ENCODE peak calls at places on chromosomes 1 and 21, in six cellular contexts. One of them, this sample, is unnamed.

GRCh38 chr1:186139706-186140105 is 235.3 kb downstream of the TPR start:
- DNase-seq in lung: no peak
- DNase-seq in breast epithelium: no peak
- DNase-seq in MM.1S: no peak
- DNase-seq in mucosa of descending colon: no peak
- DNase-seq in osteoblast: peak
- DNase-seq in this sample: no peak

GRCh38 chr21:38486221-38486620 is 12.1 kb downstream of the ERG start:
- DNase-seq in lung: no peak
- DNase-seq in breast epithelium: no peak
- DNase-seq in MM.1S: no peak
- DNase-seq in mucosa of descending colon: no peak
- DNase-seq in osteoblast: no peak
- DNase-seq in this sample: no peak

GRCh38 chr1:69710484-69710883 is 142.8 kb downstream of the LRRC7 start:
- DNase-seq in lung: no peak
- DNase-seq in breast epithelium: no peak
- DNase-seq in MM.1S: no peak
- DNase-seq in mucosa of descending colon: no peak
- DNase-seq in osteoblast: peak
- DNase-seq in this sample: no peak

GRCh38 chr1:116770625-116771024 is 16.4 kb downstream of the CD2 start:
- DNase-seq in lung: no peak
- DNase-seq in breast epithelium: no peak
- DNase-seq in MM.1S: peak
- DNase-seq in mucosa of descending colon: no peak
- DNase-seq in osteoblast: no peak
- DNase-seq in this sample: no peak

GRCh38 chr1:15833842-15834405 is 13.6 kb upstream of the SPEN start:
- DNase-seq in lung: no peak
- DNase-seq in breast epithelium: no peak
- DNase-seq in MM.1S: no peak
- DNase-seq in mucosa of descending colon: no peak
- DNase-seq in osteoblast: no peak
- DNase-seq in this sample: no peak

GRCh38 chr21:14977814-14978213 is 87.0 kb downstream of the NRIP1 start:
- DNase-seq in lung: no peak
- DNase-seq in breast epithelium: no peak
- DNase-seq in MM.1S: no peak
- DNase-seq in mucosa of descending colon: no peak
- DNase-seq in osteoblast: no peak
- DNase-seq in this sample: no peak

GRCh38 chr1:221334082-221334481 is 407.8 kb downstream of the DUSP10 start:
- DNase-seq in lung: no peak
- DNase-seq in breast epithelium: no peak
- DNase-seq in MM.1S: no peak
- DNase-seq in mucosa of descending colon: no peak
- DNase-seq in osteoblast: no peak
- DNase-seq in this sample: no peak

GRCh38 chr1:170126691-170127090 is 19.1 kb upstream of the NTMT2 start:
- DNase-seq in lung: no peak
- DNase-seq in breast epithelium: no peak
- DNase-seq in MM.1S: no peak
- DNase-seq in mucosa of descending colon: no peak
- DNase-seq in osteoblast: peak
- DNase-seq in this sample: peak

GRCh38 chr1:14909920-14910466 is 243.6 kb upstream of the TMEM51 start:
- DNase-seq in lung: no peak
- DNase-seq in breast epithelium: no peak
- DNase-seq in MM.1S: no peak
- DNase-seq in mucosa of descending colon: no peak
- DNase-seq in osteoblast: no peak
- DNase-seq in this sample: no peak

DNA sequence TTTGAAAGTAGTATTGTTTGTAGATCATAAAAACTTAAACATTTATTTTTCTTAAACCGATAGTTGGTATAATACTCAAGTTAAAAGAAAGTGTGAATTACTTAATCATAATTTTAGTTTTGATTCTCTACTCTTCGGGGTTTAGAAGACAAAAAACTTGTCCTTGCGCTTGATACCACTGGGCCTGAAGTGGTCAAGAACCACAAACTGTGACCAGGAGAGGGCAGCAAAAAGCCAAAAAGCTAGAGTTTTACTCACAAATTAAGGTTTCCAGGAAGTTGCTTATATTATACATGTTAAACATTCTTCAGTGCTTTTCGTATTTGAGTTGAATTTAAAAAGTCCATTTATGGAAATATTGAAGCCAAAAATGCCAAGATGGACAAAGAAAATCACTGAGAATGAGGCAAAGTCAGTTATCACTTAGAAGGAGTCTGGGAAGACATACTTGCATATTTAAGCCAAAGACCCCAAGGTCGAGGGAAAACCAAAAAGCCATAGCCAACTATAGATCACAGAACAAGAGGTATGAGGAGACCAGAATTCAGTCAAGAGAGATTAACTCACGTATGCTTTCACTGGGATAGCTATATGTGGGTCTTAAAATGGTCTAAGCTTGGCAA is 34.2 kb downstream of the EFCAB7 start:
- DNase-seq in lung: no peak
- DNase-seq in breast epithelium: no peak
- DNase-seq in MM.1S: peak
- DNase-seq in mucosa of descending colon: no peak
- DNase-seq in osteoblast: no peak
- DNase-seq in this sample: peak
- TF ChIP-seq CTCF in lung: no peak
- TF ChIP-seq CTCF in breast epithelium: no peak
- TF ChIP-seq CTCF in MM.1S: peak
- TF ChIP-seq CTCF in mucosa of descending colon: no peak
- TF ChIP-seq CTCF in osteoblast: peak
- TF ChIP-seq CTCF in this sample: peak

GRCh38 chr1:203083463-203083921 is 2.3 kb downstream of the MYOG start:
- DNase-seq in lung: no peak
- DNase-seq in breast epithelium: no peak
- DNase-seq in MM.1S: no peak
- DNase-seq in mucosa of descending colon: no peak
- DNase-seq in osteoblast: peak
- DNase-seq in this sample: no peak
- H3K4me3 ChIP-seq in lung: no peak
- H3K4me3 ChIP-seq in breast epithelium: no peak
- H3K4me3 ChIP-seq in MM.1S: no peak
- H3K4me3 ChIP-seq in mucosa of descending colon: no peak
- H3K4me3 ChIP-seq in osteoblast: no peak
- H3K4me3 ChIP-seq in this sample: no peak

GRCh38 chr1:181676269-181676668 is 193.0 kb downstream of the CACNA1E start:
- DNase-seq in lung: no peak
- DNase-seq in breast epithelium: no peak
- DNase-seq in MM.1S: peak
- DNase-seq in mucosa of descending colon: no peak
- DNase-seq in osteoblast: peak
- DNase-seq in this sample: peak
- TF ChIP-seq CTCF in lung: no peak
- TF ChIP-seq CTCF in breast epithelium: no peak
- TF ChIP-seq CTCF in MM.1S: peak
- TF ChIP-seq CTCF in mucosa of descending colon: no peak
- TF ChIP-seq CTCF in osteoblast: peak
- TF ChIP-seq CTCF in this sample: peak

DNA sequence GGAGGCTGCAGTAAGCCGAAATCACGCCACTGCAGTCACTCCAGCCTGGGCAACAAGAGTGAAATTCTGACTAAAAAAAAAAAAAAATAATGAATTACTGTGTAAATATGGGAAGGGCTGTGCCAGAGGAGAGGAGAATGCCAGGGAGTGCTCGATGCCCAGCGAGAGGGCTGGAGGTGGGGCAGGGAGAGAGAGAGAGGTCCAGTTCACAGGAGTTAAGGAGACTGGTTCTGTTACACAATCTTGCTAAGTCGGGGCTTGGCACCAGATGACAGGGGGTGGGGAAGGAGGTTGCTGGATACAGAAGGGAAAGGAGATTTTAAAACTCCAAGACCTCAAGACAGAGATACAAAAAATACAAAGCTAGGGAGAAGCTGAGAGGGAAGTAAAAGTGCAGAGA is 1.2 kb downstream of the SELENBP1 start:
- DNase-seq in lung: peak
- DNase-seq in breast epithelium: no peak
- DNase-seq in MM.1S: no peak
- DNase-seq in mucosa of descending colon: peak
- DNase-seq in osteoblast: peak
- DNase-seq in this sample: no peak
- H3K4me3 ChIP-seq in lung: no peak
- H3K4me3 ChIP-seq in breast epithelium: peak
- H3K4me3 ChIP-seq in MM.1S: no peak
- H3K4me3 ChIP-seq in mucosa of descending colon: peak
- H3K4me3 ChIP-seq in osteoblast: peak
- H3K4me3 ChIP-seq in this sample: no peak

DNA sequence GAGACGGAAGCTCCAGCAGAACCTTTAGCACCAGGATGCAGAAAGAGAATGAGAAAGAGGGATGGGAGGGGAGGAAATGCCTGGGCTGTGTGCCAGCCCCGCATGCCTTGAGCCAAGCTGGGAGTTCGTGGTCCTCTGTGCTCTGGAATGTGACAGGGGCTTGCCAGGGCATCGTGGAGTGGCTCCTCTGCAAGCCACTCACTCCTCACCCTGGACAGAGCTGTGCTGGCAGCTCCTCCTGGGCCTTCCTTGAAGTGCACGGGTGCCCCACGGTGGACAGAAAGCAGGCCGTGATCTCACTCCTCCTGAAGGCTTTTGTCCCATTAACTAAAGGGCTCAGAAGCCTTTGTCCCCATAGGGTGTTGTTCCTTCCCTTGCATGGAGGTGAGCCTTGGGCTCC is 34.8 kb upstream of the PRELP start:
- DNase-seq in lung: peak
- DNase-seq in breast epithelium: peak
- DNase-seq in MM.1S: peak
- DNase-seq in mucosa of descending colon: peak
- DNase-seq in osteoblast: peak
- DNase-seq in this sample: peak
- TF ChIP-seq CTCF in lung: peak
- TF ChIP-seq CTCF in breast epithelium: peak
- TF ChIP-seq CTCF in MM.1S: peak
- TF ChIP-seq CTCF in mucosa of descending colon: peak
- TF ChIP-seq CTCF in osteoblast: peak
- TF ChIP-seq CTCF in this sample: peak

This sample was measured in GM12865.